ENCODE peak calls at places on chromosomes 1 and 21, in nine cellular contexts. One of them, this sample, is unnamed.

GRCh38 chr1:107879927-107880326 is 85.1 kb downstream of the VAV3 start:
- DNase-seq in H54: no peak
- DNase-seq in cardiac muscle cell: peak
- DNase-seq in fibroblast of lung: no peak
- DNase-seq in effector memory CD8-positive, alpha-beta T cell: no peak
- DNase-seq in stimulated activated CD8-positive, alpha-beta memory T cell treated with anti-CD3 and anti-CD28 coated beads, Interleukin-4, amount 100 ng/mL, for 4 hours: no peak
- DNase-seq in GM04503: no peak
- DNase-seq in cardiac septum: no peak
- DNase-seq in transverse colon: no peak
- DNase-seq in this sample: no peak

GRCh38 chr1:24893431-24893830 is 36.6 kb downstream of the RUNX3 start:
- DNase-seq in fibroblast of lung: no peak
- DNase-seq in stimulated activated CD8-positive, alpha-beta memory T cell treated with anti-CD3 and anti-CD28 coated beads, Interleukin-4, amount 100 ng/mL, for 4 hours: no peak
- DNase-seq in effector memory CD8-positive, alpha-beta T cell: no peak
- DNase-seq in H54: no peak
- DNase-seq in transverse colon: peak
- DNase-seq in cardiac muscle cell: no peak
- DNase-seq in cardiac septum: no peak
- DNase-seq in GM04503: no peak
- DNase-seq in this sample: peak

GRCh38 chr1:201457508-201457960 is 11.5 kb downstream of the PHLDA3 start:
- DNase-seq in fibroblast of lung: no peak
- DNase-seq in stimulated activated CD8-positive, alpha-beta memory T cell treated with anti-CD3 and anti-CD28 coated beads, Interleukin-4, amount 100 ng/mL, for 4 hours: no peak
- DNase-seq in transverse colon: no peak
- DNase-seq in cardiac septum: no peak
- DNase-seq in cardiac muscle cell: peak
- DNase-seq in GM04503: no peak
- DNase-seq in effector memory CD8-positive, alpha-beta T cell: no peak
- DNase-seq in H54: no peak
- DNase-seq in this sample: no peak

GRCh38 chr1:173191011-173191410 is 16.1 kb downstream of the TNFSF4 start:
- DNase-seq in fibroblast of lung: no peak
- DNase-seq in cardiac septum: no peak
- DNase-seq in effector memory CD8-positive, alpha-beta T cell: no peak
- DNase-seq in GM04503: no peak
- DNase-seq in transverse colon: no peak
- DNase-seq in cardiac muscle cell: peak
- DNase-seq in stimulated activated CD8-positive, alpha-beta memory T cell treated with anti-CD3 and anti-CD28 coated beads, Interleukin-4, amount 100 ng/mL, for 4 hours: no peak
- DNase-seq in H54: no peak
- DNase-seq in this sample: no peak

GRCh38 chr1:207312604-207312920 is 8.9 kb upstream of the CD55 start:
- DNase-seq in GM04503: no peak
- DNase-seq in cardiac septum: no peak
- DNase-seq in effector memory CD8-positive, alpha-beta T cell: no peak
- DNase-seq in cardiac muscle cell: no peak
- DNase-seq in H54: no peak
- DNase-seq in transverse colon: no peak
- DNase-seq in fibroblast of lung: no peak
- DNase-seq in stimulated activated CD8-positive, alpha-beta memory T cell treated with anti-CD3 and anti-CD28 coated beads, Interleukin-4, amount 100 ng/mL, for 4 hours: no peak
- DNase-seq in this sample: no peak

GRCh38 chr1:14499312-14500040 is 99.0 kb upstream of the KAZN start:
- DNase-seq in stimulated activated CD8-positive, alpha-beta memory T cell treated with anti-CD3 and anti-CD28 coated beads, Interleukin-4, amount 100 ng/mL, for 4 hours: no peak
- DNase-seq in H54: no peak
- DNase-seq in transverse colon: no peak
- DNase-seq in cardiac muscle cell: no peak
- DNase-seq in fibroblast of lung: no peak
- DNase-seq in effector memory CD8-positive, alpha-beta T cell: no peak
- DNase-seq in GM04503: no peak
- DNase-seq in cardiac septum: no peak
- DNase-seq in this sample: no peak

GRCh38 chr1:112599513-112599912 is 19.4 kb downstream of the ST7L start:
- DNase-seq in cardiac muscle cell: no peak
- DNase-seq in fibroblast of lung: no peak
- DNase-seq in effector memory CD8-positive, alpha-beta T cell: no peak
- DNase-seq in GM04503: no peak
- DNase-seq in transverse colon: no peak
- DNase-seq in cardiac septum: no peak
- DNase-seq in H54: no peak
- DNase-seq in stimulated activated CD8-positive, alpha-beta memory T cell treated with anti-CD3 and anti-CD28 coated beads, Interleukin-4, amount 100 ng/mL, for 4 hours: no peak
- DNase-seq in this sample: no peak

GRCh38 chr21:41777934-41778815 is 11.3 kb upstream of the RIPK4 start:
- DNase-seq in fibroblast of lung: peak
- DNase-seq in cardiac septum: peak
- DNase-seq in H54: peak
- DNase-seq in stimulated activated CD8-positive, alpha-beta memory T cell treated with anti-CD3 and anti-CD28 coated beads, Interleukin-4, amount 100 ng/mL, for 4 hours: no peak
- DNase-seq in GM04503: peak
- DNase-seq in transverse colon: peak
- DNase-seq in effector memory CD8-positive, alpha-beta T cell: no peak
- DNase-seq in cardiac muscle cell: peak
- DNase-seq in this sample: no peak

GRCh38 chr21:8993943-8994639 is 1527.3 kb upstream of the TPTE start:
- DNase-seq in H54: no peak
- DNase-seq in cardiac muscle cell: no peak
- DNase-seq in stimulated activated CD8-positive, alpha-beta memory T cell treated with anti-CD3 and anti-CD28 coated beads, Interleukin-4, amount 100 ng/mL, for 4 hours: no peak
- DNase-seq in effector memory CD8-positive, alpha-beta T cell: no peak
- DNase-seq in cardiac septum: no peak
- DNase-seq in GM04503: no peak
- DNase-seq in fibroblast of lung: no peak
- DNase-seq in transverse colon: no peak
- DNase-seq in this sample: no peak

This sample was measured in chondrocyte.